ENCODE peak calls at places on chromosomes 13 and 19, in ten cellular contexts. V is progenitor cell of endocrine pancreas, Z is AG04450, P is nephron progenitor cell, J is fibroblast of lung, N is HFFc6, H is cardiac fibroblast, E is A673, O is GM12865, L is OCI-LY7. M is an unnamed sample.

GRCh38 chr13:46484561-46484960 is 68.4 kb upstream of the LRCH1 start:
- DNase-seq in Z (no peak), O (no peak), H (no peak), N (no peak), P (no peak), L (peak), J (no peak), E (no peak), V (no peak), M (no peak)

GRCh38 chr13:85509512-85509911 is 289.7 kb downstream of the SLITRK6 start:
- DNase-seq in Z (no peak), N (no peak), L (no peak), O (no peak), V (no peak), H (no peak), P (no peak), J (peak), E (no peak), M (no peak)

GRCh38 chr19:22491746-22492145 is 69.6 kb upstream of the ZNF98 start:
- DNase-seq in E (no peak), J (no peak), L (no peak), H (no peak), N (no peak), O (no peak), Z (no peak), P (no peak), V (no peak), M (no peak)

GRCh38 chr13:41064493-41064892 is 3.2 kb downstream of the WBP4 start:
- DNase-seq in E (no peak), Z (peak), N (peak), H (peak), J (peak), P (no peak), O (no peak), V (no peak), L (no peak), M (no peak)

GRCh38 chr19:7524523-7524922 is 2.1 kb downstream of the MCOLN1 start:
- DNase-seq in N (no peak), V (no peak), Z (no peak), L (no peak), J (no peak), P (no peak), H (no peak), E (no peak), O (no peak), M (no peak)

GRCh38 chr19:40646564-40647254 is 43.7 kb downstream of the NUMBL start:
- DNase-seq in Z (no peak), H (no peak), O (no peak), N (no peak), J (peak), V (no peak), L (no peak), E (no peak), P (no peak), M (no peak)

GRCh38 chr13:18739310-18739709 is 442.3 kb downstream of the TUBA3C start:
- DNase-seq in E (no peak), Z (no peak), N (no peak), J (no peak), H (no peak), V (no peak), P (no peak), O (no peak), L (no peak), M (no peak)

GRCh38 chr13:38213307-38213706 is 136.3 kb upstream of the UFM1 start:
- DNase-seq in O (no peak), J (peak), E (peak), Z (no peak), L (no peak), P (no peak), N (peak), H (peak), V (no peak), M (no peak)

GRCh38 chr19:57559008-57559403 is 657 bp downstream of the ZNF550 start:
- DNase-seq in H (peak), L (peak), P (peak), J (peak), Z (no peak), N (no peak), V (no peak), O (peak), E (no peak), M (peak)

GRCh38 chr13:110161112-110161897 is 145.7 kb downstream of the COL4A1 start:
- DNase-seq in O (no peak), E (no peak), L (no peak), Z (no peak), J (no peak), P (no peak), V (no peak), H (no peak), N (no peak), M (no peak)

GRCh38 chr19:35013047-35013819 is 13.1 kb downstream of the GRAMD1A start:
- DNase-seq in L (peak), P (peak), V (peak), E (peak), Z (no peak), O (peak), H (peak), J (peak), N (peak), M (peak)

GRCh38 chr19:8392017-8392591 is 1.9 kb downstream of the RAB11B start:
- DNase-seq in E (no peak), L (no peak), Z (no peak), O (no peak), N (no peak), V (no peak), H (peak), P (no peak), J (peak), M (no peak)

GRCh38 chr19:19083413-19084178 is 19.8 kb downstream of the SLC25A42 start:
- DNase-seq in H (no peak), O (no peak), E (no peak), L (no peak), J (no peak), V (no peak), N (no peak), P (no peak), Z (no peak), M (no peak)

GRCh38 chr13:33217256-33217655 is 68.3 kb downstream of the STARD13 start:
- DNase-seq in Z (no peak), N (no peak), P (no peak), J (peak), O (no peak), E (no peak), L (no peak), V (no peak), H (no peak), M (no peak)

GRCh38 chr13:93217701-93218100 is 8.9 kb upstream of the GPC6 start:
- DNase-seq in E (peak), N (no peak), H (peak), O (no peak), Z (no peak), V (no peak), P (no peak), L (no peak), J (peak), M (no peak)

GRCh38 chr13:99085139-99085845 is 107.4 kb upstream of the DOCK9 start:
- DNase-seq in E (no peak), J (no peak), O (no peak), H (no peak), V (no peak), N (no peak), P (peak), L (peak), Z (no peak), M (peak)

GRCh38 chr19:7333198-7334118 is 15.3 kb upstream of the ARHGEF18 start:
- DNase-seq in E (no peak), L (no peak), N (no peak), H (peak), P (no peak), J (peak), O (peak), V (no peak), Z (no peak), M (no peak)

GRCh38 chr19:54481326-54481930 is 8.3 kb upstream of the CDC42EP5 start:
- DNase-seq in P (peak), H (peak), O (peak), Z (no peak), L (peak), J (no peak), N (no peak), V (no peak), E (peak), M (peak)

GRCh38 chr19:35777411-35777841 is 2.1 kb downstream of the ARHGAP33 start:
- DNase-seq in Z (no peak), L (no peak), O (no peak), H (no peak), P (no peak), E (no peak), V (no peak), J (no peak), N (no peak), M (no peak)

GRCh38 chr13:48527955-48528354 is 4.9 kb downstream of the RCBTB2 start:
- DNase-seq in N (no peak), J (no peak), E (no peak), V (no peak), L (no peak), P (no peak), O (no peak), Z (no peak), H (no peak), M (no peak)

GRCh38 chr13:45518525-45519235 is 53.9 kb downstream of the COG3 start:
- DNase-seq in P (no peak), N (peak), J (peak), H (peak), Z (peak), E (no peak), V (no peak), O (no peak), L (no peak), M (no peak)

GRCh38 chr13:114269281-114269770 is 12.1 kb upstream of the UPF3A start:
- DNase-seq in P (no peak), H (no peak), L (no peak), O (no peak), E (no peak), J (no peak), V (no peak), Z (no peak), N (no peak), M (no peak)

GRCh38 chr13:64928704-64929499 is 2301.2 kb downstream of the PCDH9 start:
- DNase-seq in N (peak), O (peak), V (no peak), E (peak), H (peak), J (peak), Z (peak), P (no peak), L (no peak), M (no peak)

GRCh38 chr19:3046621-3047306 is 15.5 kb downstream of the TLE5 start:
- DNase-seq in E (peak), O (no peak), J (no peak), Z (no peak), L (no peak), H (peak), V (no peak), P (peak), N (no peak), M (no peak)

GRCh38 chr13:94327318-94327717 is 152.2 kb downstream of the DCT start:
- DNase-seq in O (peak), P (no peak), N (no peak), J (peak), L (peak), H (no peak), E (no peak), Z (no peak), V (no peak), M (peak)

GRCh38 chr19:58531052-58531600 is 11.5 kb upstream of the ZBTB45 start:
- DNase-seq in H (no peak), J (no peak), P (no peak), V (no peak), L (no peak), Z (no peak), N (no peak), O (no peak), E (no peak), M (no peak)

GRCh38 chr13:23697772-23698313 is 127.6 kb downstream of the TNFRSF19 start:
- DNase-seq in L (no peak), N (no peak), H (no peak), V (no peak), J (no peak), P (no peak), Z (no peak), O (no peak), E (no peak), M (no peak)

GRCh38 chr19:45876161-45876410 is 9.9 kb downstream of the IRF2BP1 start:
- DNase-seq in P (no peak), Z (no peak), V (no peak), O (peak), J (no peak), E (no peak), L (no peak), N (no peak), H (no peak), M (peak)

GRCh38 chr19:5823579-5824281 is 15.8 kb downstream of the FUT6 start:
- DNase-seq in P (no peak), O (no peak), L (no peak), N (no peak), Z (no peak), H (no peak), E (no peak), J (no peak), V (no peak), M (no peak)

GRCh38 chr13:98810746-98811145 is 58.3 kb upstream of the SLC15A1 start:
- DNase-seq in J (no peak), H (no peak), N (no peak), Z (no peak), L (no peak), V (no peak), P (no peak), E (no peak), O (no peak), M (no peak)

GRCh38 chr19:41161903-41162302 is 31.1 kb upstream of the CYP2S1 start:
- DNase-seq in N (no peak), O (no peak), L (no peak), J (no peak), Z (no peak), V (no peak), E (peak), H (no peak), P (no peak), M (no peak)

GRCh38 chr13:40995997-40996396 is 23.1 kb downstream of the ELF1 start:
- DNase-seq in E (no peak), Z (no peak), P (no peak), H (no peak), L (no peak), N (no peak), O (no peak), V (no peak), J (no peak), M (no peak)

GRCh38 chr19:7228935-7229541 is 65.2 kb downstream of the INSR start:
- DNase-seq in V (no peak), O (no peak), P (no peak), J (no peak), H (no peak), E (no peak), N (no peak), Z (no peak), L (no peak), M (no peak)

GRCh38 chr19:53158119-53158656 is 665 bp downstream of the ZNF347 start:
- DNase-seq in L (peak), N (no peak), O (peak), J (peak), V (peak), Z (no peak), P (peak), E (peak), H (peak), M (peak)

DNA sequence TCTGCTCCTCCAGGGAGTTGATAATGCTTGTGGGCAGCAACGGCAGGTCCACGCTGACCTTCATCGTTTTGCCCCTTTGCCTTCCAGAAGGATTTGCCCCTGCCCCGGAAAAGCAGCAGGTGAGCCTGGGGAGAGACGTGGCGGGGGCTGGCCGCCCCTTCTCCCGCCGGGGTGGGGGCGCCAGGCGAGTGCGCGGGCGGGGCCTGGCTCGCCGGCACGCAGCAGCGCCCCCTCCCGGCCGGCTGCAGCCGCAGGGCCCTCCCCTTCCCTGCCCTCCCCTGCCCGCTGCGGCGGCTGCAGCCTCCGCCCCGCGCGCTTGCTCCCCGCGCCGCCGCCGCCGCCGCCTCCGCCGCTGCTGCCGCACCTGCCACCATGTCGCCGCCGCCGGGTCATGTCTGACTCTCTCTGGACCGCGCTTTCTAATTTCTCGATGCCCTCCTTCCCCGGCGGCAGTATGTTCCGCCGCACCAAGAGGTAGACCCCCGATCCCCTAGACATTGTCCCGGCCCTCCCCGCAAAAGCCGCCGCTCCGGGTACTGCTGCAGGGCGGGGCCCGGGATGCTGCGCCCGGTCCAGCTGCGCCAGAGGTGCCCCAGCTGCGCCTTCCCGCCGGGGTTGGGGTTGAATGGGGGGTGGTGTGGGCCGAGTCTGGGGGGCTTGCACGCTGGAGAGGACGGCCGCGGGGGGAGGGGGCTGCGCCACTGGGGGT is at the start of gene MAST1:
- DNase-seq in O (peak), J (no peak), P (peak), E (peak), V (peak), H (peak), L (peak), Z (no peak), N (no peak), M (peak)
- TF ChIP-seq CTCF in O (peak), J (no peak), P (peak), E (no peak), V (peak), H (no peak), L (peak), Z (no peak), N (peak), M (peak)

GRCh38 chr13:77896536-77896935 is 22.1 kb downstream of the EDNRB start:
- DNase-seq in H (peak), E (peak), Z (no peak), J (peak), P (no peak), N (no peak), V (no peak), L (no peak), O (no peak), M (no peak)
- TF ChIP-seq CTCF in H (no peak), E (no peak), Z (no peak), J (no peak), P (no peak), N (no peak), V (no peak), L (no peak), O (no peak), M (no peak)

GRCh38 chr19:15673176-15673654 is 328 bp downstream of the CYP4F12 start:
- DNase-seq in P (no peak), O (no peak), Z (no peak), V (no peak), E (no peak), N (no peak), L (no peak), J (no peak), H (no peak), M (peak)
- TF ChIP-seq CTCF in P (no peak), O (no peak), Z (no peak), V (no peak), E (no peak), N (no peak), L (no peak), J (no peak), H (no peak), M (no peak)

GRCh38 chr19:15028490-15028889 is 20.8 kb upstream of the CASP14 start:
- DNase-seq in P (no peak), L (no peak), Z (no peak), N (no peak), V (no peak), H (no peak), E (no peak), J (no peak), O (no peak), M (no peak)

GRCh38 chr19:15021286-15022007 is 27.8 kb upstream of the CASP14 start:
- DNase-seq in J (no peak), N (no peak), L (no peak), P (no peak), V (no peak), Z (no peak), O (no peak), E (no peak), H (no peak), M (no peak)

GRCh38 chr19:15022752-15023151 is 26.5 kb upstream of the CASP14 start:
- DNase-seq in P (no peak), E (no peak), H (no peak), J (no peak), Z (no peak), O (no peak), N (no peak), V (no peak), L (no peak), M (no peak)

GRCh38 chr19:15025237-15025636 is 24.0 kb upstream of the CASP14 start:
- DNase-seq in J (no peak), Z (no peak), E (peak), O (peak), P (no peak), N (no peak), V (no peak), H (no peak), L (peak), M (peak)
- TF ChIP-seq CTCF in J (no peak), Z (no peak), E (peak), O (peak), P (no peak), N (no peak), V (no peak), H (no peak), L (peak), M (no peak)

GRCh38 chr13:29832899-29833298 is 17.5 kb downstream of the UBL3 start:
- DNase-seq in N (no peak), L (no peak), Z (no peak), H (no peak), P (no peak), V (no peak), O (no peak), E (no peak), J (no peak), M (no peak)

GRCh38 chr13:29840585-29840984 is 9.8 kb downstream of the UBL3 start:
- DNase-seq in J (no peak), O (no peak), L (no peak), E (no peak), V (no peak), P (no peak), Z (no peak), N (no peak), H (no peak), M (no peak)

GRCh38 chr13:29830000-29830399 is 20.4 kb downstream of the UBL3 start:
- DNase-seq in P (no peak), J (no peak), O (no peak), E (no peak), Z (no peak), H (no peak), N (no peak), L (no peak), V (no peak), M (no peak)

GRCh38 chr13:29835280-29836061 is 14.9 kb downstream of the UBL3 start:
- DNase-seq in H (no peak), E (no peak), N (no peak), P (no peak), J (no peak), V (no peak), Z (no peak), O (no peak), L (no peak), M (no peak)
- TF ChIP-seq CTCF in H (no peak), E (no peak), N (no peak), P (no peak), J (no peak), V (peak), Z (no peak), O (no peak), L (no peak), M (no peak)

GRCh38 chr19:29727906-29728305 is 12.8 kb upstream of the C19orf12 start:
- DNase-seq in L (no peak), J (no peak), H (no peak), V (no peak), N (no peak), P (no peak), Z (no peak), E (no peak), O (no peak), M (no peak)

GRCh38 chr19:29724741-29725140 is 9.7 kb upstream of the C19orf12 start:
- DNase-seq in E (no peak), P (no peak), J (no peak), V (no peak), Z (no peak), O (no peak), H (no peak), L (no peak), N (no peak), M (no peak)

DNA sequence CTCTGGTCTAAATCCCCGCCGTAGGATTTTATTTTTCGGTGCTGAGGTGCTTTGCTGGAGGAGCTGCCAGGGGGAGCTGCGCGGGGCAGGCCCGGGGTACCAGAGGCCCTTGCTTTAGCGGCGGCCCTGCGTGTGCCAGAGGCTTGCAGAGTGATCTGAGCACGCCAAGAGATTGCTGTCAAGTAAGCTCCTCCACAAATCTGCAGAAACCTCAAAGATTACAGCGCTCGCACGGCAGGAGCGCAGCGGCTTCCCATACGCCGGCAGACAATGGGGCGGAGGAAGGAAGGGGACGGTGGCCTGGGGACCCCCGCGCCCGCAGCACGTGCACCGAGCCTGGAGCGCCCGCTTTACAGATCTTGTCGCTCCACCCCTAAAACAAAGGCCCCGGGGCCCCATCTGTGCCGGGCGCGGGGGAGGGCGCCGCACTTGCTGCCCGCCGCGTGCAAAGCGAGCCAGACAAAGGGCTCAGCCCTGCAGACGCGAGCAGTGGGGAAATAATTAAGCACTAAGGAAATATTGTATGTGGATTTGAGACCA is 9.1 kb upstream of the C19orf12 start:
- DNase-seq in H (peak), L (no peak), J (peak), V (no peak), O (peak), E (peak), N (no peak), P (peak), Z (no peak), M (peak)
- TF ChIP-seq CTCF in H (no peak), L (no peak), J (peak), V (peak), O (no peak), E (peak), N (no peak), P (no peak), Z (peak), M (no peak)

M was measured in activated CD8-positive, alpha-beta T cell treated with anti-CD3 and anti-CD28 coated beads for 36 hours.